ENCODE peak calls at places on chromosomes 5 and 9, in seven cellular contexts. R is pancreas, E is tibial artery, V is A673, B is ovary, P is stomach, W is body of pancreas. I is an unnamed sample. For H3K27me3, the result is how much of the 10 kb centered on the place peaks cover.

GRCh38 chr5:124735169-124735858 is 11.1 kb downstream of the ZNF608 start:
- DNase-seq in R (peak), P (no peak), E (no peak), W (no peak), V (peak), B (peak), I (no peak)

GRCh38 chr9:129763235-129763917 is 10.5 kb upstream of the PTGES start:
- DNase-seq in E (peak), W (no peak), R (no peak), V (no peak), B (no peak), P (no peak), I (no peak)

GRCh38 chr5:41772785-41773442 is 97.3 kb downstream of the OXCT1 start:
- DNase-seq in E (no peak), W (no peak), P (no peak), B (no peak), V (no peak), R (no peak), I (no peak)

GRCh38 chr9:126491256-126491879 is 122.4 kb upstream of the LMX1B start:
- DNase-seq in R (peak), B (no peak), P (peak), E (no peak), W (peak), V (peak), I (no peak)

GRCh38 chr5:175800656-175801081 is 70.7 kb upstream of the CPLX2 start:
- DNase-seq in W (no peak), V (peak), P (no peak), R (no peak), B (no peak), E (no peak), I (no peak)

GRCh38 chr5:80399553-80400239 is 8.2 kb upstream of the ZFYVE16 start:
- DNase-seq in W (no peak), E (no peak), V (no peak), P (no peak), B (no peak), R (no peak), I (no peak)

GRCh38 chr9:121992571-121993212 is 100.4 kb downstream of the TTLL11 start:
- DNase-seq in B (peak), P (peak), W (peak), E (peak), R (peak), V (peak), I (peak)

GRCh38 chr9:100756217-100756616 is 178.3 kb downstream of the CAVIN4 start:
- DNase-seq in P (no peak), W (peak), V (no peak), E (no peak), R (no peak), B (no peak), I (no peak)

GRCh38 chr9:108859459-108860114 is 2.5 kb upstream of the ACTL7A start:
- DNase-seq in P (no peak), E (no peak), B (no peak), V (no peak), W (no peak), R (no peak), I (no peak)

GRCh38 chr5:139856694-139857093 is 61.1 kb downstream of the PSD2 start:
- DNase-seq in R (no peak), P (no peak), B (no peak), E (no peak), V (no peak), W (no peak), I (no peak)

GRCh38 chr5:17190242-17190778 is 27.1 kb upstream of the BASP1 start:
- DNase-seq in R (peak), E (peak), W (peak), P (no peak), V (peak), B (no peak), I (peak)

GRCh38 chr5:147093138-147093537 is 141.7 kb upstream of the STK32A start:
- DNase-seq in R (no peak), P (no peak), E (no peak), V (peak), W (no peak), B (no peak), I (no peak)

GRCh38 chr5:66848749-66849641 is 252.8 kb downstream of the MAST4 start:
- DNase-seq in R (no peak), B (no peak), E (no peak), P (no peak), W (no peak), V (no peak), I (no peak)

GRCh38 chr9:33524431-33524947 is 438 bp downstream of the ANKRD18B start:
- DNase-seq in B (no peak), E (no peak), R (no peak), W (no peak), P (no peak), V (no peak), I (no peak)

GRCh38 chr9:121376214-121376830 is 6.3 kb upstream of the STOM start:
- DNase-seq in R (no peak), W (no peak), V (peak), B (no peak), E (no peak), P (no peak), I (no peak)

GRCh38 chr9:92947268-92948031 is at the start of gene FGD3:
- DNase-seq in V (peak), R (no peak), W (peak), B (no peak), P (peak), E (no peak), I (no peak)

GRCh38 chr9:129250786-129251185 is 72.7 kb upstream of the IER5L start:
- DNase-seq in V (no peak), E (no peak), W (no peak), R (no peak), B (no peak), P (no peak), I (no peak)

GRCh38 chr9:35689601-35690446 is at the start of gene TPM2:
- DNase-seq in E (peak), V (no peak), W (peak), P (peak), B (peak), R (no peak), I (peak)

GRCh38 chr9:98706651-98707103 is 2.1 kb downstream of the GABBR2 start:
- DNase-seq in V (no peak), W (no peak), B (no peak), P (no peak), E (no peak), R (no peak), I (no peak)

GRCh38 chr5:157222506-157223230 is 42.0 kb downstream of the ITK start:
- DNase-seq in B (no peak), W (no peak), P (no peak), R (no peak), E (no peak), V (no peak), I (no peak)

GRCh38 chr5:166961028-166961427 is 1330.4 kb upstream of the WWC1 start:
- DNase-seq in B (no peak), V (peak), W (no peak), R (no peak), P (no peak), E (no peak), I (no peak)

GRCh38 chr5:123722451-123722850 is 210.5 kb downstream of the CSNK1G3 start:
- DNase-seq in R (no peak), W (no peak), B (no peak), V (no peak), P (no peak), E (no peak), I (no peak)

GRCh38 chr9:129027685-129028191 is 393 bp downstream of the SH3GLB2 start:
- DNase-seq in W (peak), V (no peak), B (no peak), R (no peak), E (peak), P (peak), I (peak)

GRCh38 chr9:31210982-31211570 is 1173.4 kb upstream of the ACO1 start:
- DNase-seq in V (no peak), P (no peak), B (no peak), W (no peak), E (no peak), R (no peak), I (no peak)

DNA sequence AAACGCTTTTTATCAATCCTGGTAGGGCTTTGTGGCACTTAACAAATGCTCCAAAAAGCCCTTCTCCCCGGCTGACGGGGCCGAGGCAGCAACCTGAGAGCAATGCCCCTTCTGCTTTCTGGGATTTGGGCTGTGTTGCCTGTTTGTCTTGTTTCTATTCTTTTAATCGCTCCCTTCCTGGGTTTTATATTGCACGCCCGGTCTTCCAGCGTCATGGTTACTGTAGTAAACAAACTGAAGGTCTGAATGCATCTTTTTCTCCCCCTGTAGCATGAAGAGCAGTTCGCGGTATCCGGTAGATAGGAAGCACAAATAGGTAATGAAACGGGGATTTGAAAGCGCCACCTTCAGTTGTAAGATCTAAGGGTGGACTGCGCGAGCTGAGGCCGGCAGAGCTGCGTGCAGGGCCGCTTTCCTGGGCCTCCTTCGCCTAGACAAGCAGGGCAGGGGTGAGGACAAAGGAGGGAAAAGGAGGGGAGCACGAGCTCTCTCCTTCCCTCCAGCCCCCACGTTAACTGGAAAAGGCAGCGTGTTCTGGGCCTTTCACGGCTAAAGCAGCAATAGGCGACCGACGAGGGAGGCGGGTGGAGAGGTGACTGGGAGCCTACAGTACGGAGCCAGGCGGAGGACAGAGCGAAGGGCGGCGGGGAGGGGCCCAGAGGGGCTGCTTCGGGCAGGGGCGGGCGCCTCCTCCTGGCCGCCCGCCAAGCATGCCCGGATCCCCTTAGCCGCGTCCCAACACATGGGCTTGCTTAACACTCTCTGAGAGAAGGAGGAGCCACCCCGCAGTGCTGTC is 49.3 kb upstream of the ZNF366 start:
- DNase-seq in B (peak), W (peak), V (peak), P (peak), R (peak), E (peak), I (peak)
- TF ChIP-seq CTCF in B (no peak), W (no peak), V (peak), P (no peak), R (no peak), E (no peak), I (no peak)

GRCh38 chr9:75106856-75107255 is 18.5 kb downstream of the OSTF1 start:
- DNase-seq in E (no peak), P (no peak), W (no peak), B (peak), V (no peak), R (no peak), I (no peak)

GRCh38 chr9:75108571-75108970 is 20.3 kb downstream of the OSTF1 start:
- DNase-seq in V (no peak), E (no peak), W (no peak), P (peak), B (no peak), R (no peak), I (peak)

GRCh38 chr9:75109210-75109839 is 21.0 kb downstream of the OSTF1 start:
- DNase-seq in W (no peak), B (no peak), P (no peak), E (no peak), V (no peak), R (no peak), I (no peak)

GRCh38 chr9:75105841-75106240 is 17.5 kb downstream of the OSTF1 start:
- DNase-seq in R (no peak), E (no peak), P (no peak), W (no peak), B (no peak), V (no peak), I (no peak)

DNA sequence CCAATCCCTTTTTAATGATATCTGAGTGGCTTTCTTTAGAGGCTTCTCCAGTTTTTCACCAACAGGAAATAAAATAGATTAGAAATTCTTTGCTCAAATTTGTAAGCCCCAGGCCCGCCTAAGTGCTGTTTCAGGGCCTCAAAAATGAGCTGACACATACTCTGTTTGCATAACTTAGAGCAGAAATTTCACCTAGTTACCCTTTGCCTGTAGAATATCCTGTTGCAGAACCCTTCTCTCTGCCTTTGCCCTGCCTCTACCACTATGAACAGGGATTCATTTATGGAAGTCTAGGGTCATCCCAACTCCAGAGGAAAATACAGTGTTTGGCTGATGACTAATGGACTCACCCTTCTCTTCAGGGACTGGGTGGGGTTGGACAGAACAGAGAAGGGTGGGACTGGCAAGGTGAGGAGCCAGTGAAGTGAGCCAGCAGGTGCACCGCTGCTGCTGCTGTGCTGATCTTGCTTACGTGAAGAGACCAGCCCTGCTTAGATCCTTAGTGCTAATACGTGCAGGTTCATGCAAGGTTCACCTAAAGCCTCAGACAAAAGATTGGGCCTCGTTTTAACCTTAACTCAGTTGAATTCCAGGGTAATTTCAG is 22.8 kb downstream of the OSTF1 start:
- DNase-seq in W (no peak), E (no peak), B (no peak), R (no peak), V (no peak), P (peak), I (no peak)
- H3K27ac ChIP-seq in W (no peak), E (no peak), B (no peak), R (no peak), V (no peak), P (no peak), I (no peak)

GRCh38 chr9:134892221-134892620 is 11.6 kb downstream of the FCN2 start:
- DNase-seq in R (no peak), E (no peak), W (no peak), B (no peak), P (peak), V (no peak), I (no peak)
- H3K27me3 ChIP-seq in R (under half), E (under half), W (under half), B (under half), P (under half), V (under half), I (under half)

GRCh38 chr5:74762599-74762998 is 4.3 kb downstream of the GFM2 start:
- DNase-seq in V (no peak), E (no peak), B (no peak), P (no peak), R (no peak), W (no peak), I (no peak)
- TF ChIP-seq CTCF in V (no peak), E (no peak), B (no peak), P (no peak), R (no peak), W (no peak), I (no peak)

GRCh38 chr5:150706776-150707390 is 6.0 kb upstream of the RBM22 start:
- DNase-seq in E (no peak), P (no peak), W (no peak), R (no peak), B (no peak), V (no peak), I (no peak)
- H3K27ac ChIP-seq in E (no peak), P (no peak), W (no peak), R (no peak), B (no peak), V (no peak), I (no peak)

GRCh38 chr5:138346889-138347288 is 5.6 kb upstream of the KDM3B start:
- DNase-seq in B (no peak), W (no peak), P (no peak), E (no peak), R (no peak), V (no peak), I (no peak)
- H3K27me3 ChIP-seq in B (under half), W (under half), P (under half), E (under half), R (under half), V (under half), I (under half)